ENCODE peak calls at places on chromosomes 2 and 18, in eight cellular contexts. T is fibroblast of lung, X is pancreas, J is psoas muscle, L is PC-9, Q is A549, Y is AG04450, W is dorsolateral prefrontal cortex. U is an unnamed sample.

GRCh38 chr2:239201531-239201876 is 199.3 kb downstream of the HDAC4 start:
- DNase-seq in T (no peak), Q (no peak), X (no peak), L (no peak), W (no peak), Y (no peak), J (peak), U (no peak)

GRCh38 chr2:79428745-79429144 is 84.1 kb upstream of the CTNNA2 start:
- DNase-seq in W (no peak), X (no peak), Q (no peak), J (no peak), T (no peak), Y (no peak), L (no peak), U (no peak)

GRCh38 chr2:183881978-183882377 is 716.4 kb upstream of the ZNF804A start:
- DNase-seq in T (no peak), Q (no peak), X (no peak), L (no peak), J (no peak), Y (no peak), W (no peak), U (no peak)

GRCh38 chr2:199431748-199432213 is 26.0 kb downstream of the SATB2 start:
- DNase-seq in T (peak), J (no peak), Q (no peak), Y (no peak), L (no peak), W (no peak), X (no peak), U (no peak)

GRCh38 chr2:157777425-157777824 is 98.7 kb downstream of the ACVR1 start:
- DNase-seq in Q (peak), Y (peak), J (peak), X (no peak), W (no peak), T (peak), L (no peak), U (peak)

GRCh38 chr2:176446718-176447414 is 177.6 kb downstream of the MTX2 start:
- DNase-seq in J (no peak), T (no peak), L (no peak), W (no peak), Y (no peak), X (no peak), Q (no peak), U (no peak)

GRCh38 chr2:216904974-216905373 is 45.1 kb upstream of the TNP1 start:
- DNase-seq in T (no peak), Q (no peak), Y (no peak), X (no peak), L (no peak), W (no peak), J (no peak), U (no peak)

GRCh38 chr2:29951561-29951960 is 30.2 kb upstream of the ALK start:
- DNase-seq in L (no peak), X (no peak), Q (no peak), J (no peak), W (no peak), Y (no peak), T (no peak), U (no peak)

GRCh38 chr2:25050128-25050527 is 8.3 kb downstream of the EFR3B start:
- DNase-seq in T (no peak), J (no peak), X (no peak), Q (no peak), Y (no peak), W (no peak), L (no peak), U (no peak)

GRCh38 chr2:74725287-74725686 is 71.2 kb downstream of the SEMA4F start:
- DNase-seq in Q (no peak), J (no peak), T (no peak), X (no peak), L (peak), Y (no peak), W (no peak), U (no peak)

GRCh38 chr2:238899386-238899785 is 51.5 kb downstream of the TWIST2 start:
- DNase-seq in Y (no peak), Q (no peak), W (no peak), X (no peak), T (no peak), L (no peak), J (no peak), U (no peak)

GRCh38 chr2:238370482-238371372 is 50.4 kb downstream of the TRAF3IP1 start:
- DNase-seq in W (no peak), Y (peak), L (no peak), J (peak), T (peak), Q (peak), X (peak), U (peak)

GRCh38 chr2:106193491-106193976 is 567 bp downstream of the UXS1 start:
- DNase-seq in L (no peak), J (peak), X (peak), Q (peak), W (peak), Y (no peak), T (no peak), U (peak)

GRCh38 chr2:184769686-184770085 is 171.4 kb downstream of the ZNF804A start:
- DNase-seq in L (no peak), X (no peak), T (no peak), Q (no peak), Y (no peak), J (no peak), W (no peak), U (no peak)

GRCh38 chr18:4510709-4511108 is 55.6 kb upstream of the DLGAP1 start:
- DNase-seq in T (peak), J (no peak), W (no peak), Y (no peak), X (no peak), L (no peak), Q (no peak), U (no peak)

GRCh38 chr2:60106836-60107529 is 446.5 kb downstream of the BCL11A start:
- DNase-seq in X (peak), L (no peak), T (no peak), J (no peak), Q (no peak), Y (no peak), W (no peak), U (no peak)

GRCh38 chr2:207311316-207312005 is 145.7 kb upstream of the KLF7 start:
- DNase-seq in J (peak), X (no peak), Y (peak), L (peak), Q (peak), T (peak), W (no peak), U (peak)

GRCh38 chr2:175275499-175275898 is 94.0 kb upstream of the ATP5MC3 start:
- DNase-seq in Q (no peak), L (no peak), Y (no peak), J (no peak), T (no peak), W (no peak), X (no peak), U (no peak)

DNA sequence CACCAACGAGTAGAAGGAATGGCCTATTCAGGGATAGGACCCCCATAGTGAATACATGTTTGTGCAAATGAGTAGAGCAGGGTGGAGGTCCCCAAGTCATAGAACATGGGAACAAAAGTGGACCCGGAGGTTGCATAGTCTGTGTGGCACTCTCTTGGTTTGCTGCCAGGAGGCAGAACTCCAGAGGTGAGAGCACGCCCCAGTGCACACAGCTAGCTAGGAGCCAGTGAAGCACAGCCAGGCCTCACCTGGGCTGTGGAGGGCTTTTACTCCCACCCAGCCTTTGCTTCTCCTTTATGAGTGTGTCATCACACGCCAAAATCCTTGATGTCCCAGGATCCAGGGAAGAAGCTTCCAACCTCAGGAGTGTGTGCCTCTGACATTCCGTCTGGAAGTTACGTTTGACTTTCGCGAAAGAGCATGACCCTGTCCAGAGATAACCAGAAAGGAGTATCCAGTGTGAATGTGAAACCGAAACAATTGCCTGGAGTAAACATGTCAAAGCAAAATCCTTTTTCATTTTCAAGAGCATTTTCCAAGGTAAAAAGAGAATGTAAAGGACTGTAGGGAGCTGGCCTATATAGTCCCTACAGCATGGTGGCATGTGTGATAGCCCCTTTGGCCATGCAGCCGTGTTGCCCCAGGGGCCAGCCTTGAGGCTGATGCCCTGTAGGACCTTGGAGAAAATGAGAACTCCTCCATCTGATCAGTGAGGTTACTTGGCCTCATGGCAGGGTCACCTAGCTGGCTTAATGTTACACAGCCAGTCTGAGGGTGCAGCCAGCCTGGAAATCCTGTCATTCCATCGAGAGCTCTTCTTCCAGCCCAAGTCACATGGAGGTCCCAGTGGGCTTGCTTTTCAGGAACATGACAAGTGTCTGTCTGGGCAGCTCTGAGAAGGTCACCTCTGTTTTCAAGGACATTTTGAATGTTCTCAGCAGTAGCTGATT is 8.8 kb downstream of the TRIB2 start:
- DNase-seq in J (no peak), X (no peak), Y (no peak), L (no peak), W (no peak), Q (no peak), T (no peak), U (no peak)
- H3K27ac ChIP-seq in J (no peak), X (no peak), Y (no peak), L (peak), W (peak), Q (no peak), T (peak), U (peak)

GRCh38 chr2:179239838-179240237 is 24.8 kb downstream of the SESTD1 start:
- DNase-seq in T (no peak), Y (no peak), L (no peak), Q (no peak), W (no peak), J (no peak), X (no peak), U (no peak)

GRCh38 chr2:179238027-179238426 is 26.6 kb downstream of the SESTD1 start:
- DNase-seq in T (no peak), L (no peak), X (no peak), Y (no peak), W (no peak), J (no peak), Q (no peak), U (no peak)

GRCh38 chr2:179239194-179239593 is 25.4 kb downstream of the SESTD1 start:
- DNase-seq in Q (no peak), W (no peak), X (no peak), J (no peak), L (peak), Y (no peak), T (no peak), U (peak)

GRCh38 chr2:179243046-179243445 is 21.6 kb downstream of the SESTD1 start:
- DNase-seq in X (no peak), L (peak), J (no peak), Q (no peak), W (no peak), T (no peak), Y (no peak), U (no peak)

DNA sequence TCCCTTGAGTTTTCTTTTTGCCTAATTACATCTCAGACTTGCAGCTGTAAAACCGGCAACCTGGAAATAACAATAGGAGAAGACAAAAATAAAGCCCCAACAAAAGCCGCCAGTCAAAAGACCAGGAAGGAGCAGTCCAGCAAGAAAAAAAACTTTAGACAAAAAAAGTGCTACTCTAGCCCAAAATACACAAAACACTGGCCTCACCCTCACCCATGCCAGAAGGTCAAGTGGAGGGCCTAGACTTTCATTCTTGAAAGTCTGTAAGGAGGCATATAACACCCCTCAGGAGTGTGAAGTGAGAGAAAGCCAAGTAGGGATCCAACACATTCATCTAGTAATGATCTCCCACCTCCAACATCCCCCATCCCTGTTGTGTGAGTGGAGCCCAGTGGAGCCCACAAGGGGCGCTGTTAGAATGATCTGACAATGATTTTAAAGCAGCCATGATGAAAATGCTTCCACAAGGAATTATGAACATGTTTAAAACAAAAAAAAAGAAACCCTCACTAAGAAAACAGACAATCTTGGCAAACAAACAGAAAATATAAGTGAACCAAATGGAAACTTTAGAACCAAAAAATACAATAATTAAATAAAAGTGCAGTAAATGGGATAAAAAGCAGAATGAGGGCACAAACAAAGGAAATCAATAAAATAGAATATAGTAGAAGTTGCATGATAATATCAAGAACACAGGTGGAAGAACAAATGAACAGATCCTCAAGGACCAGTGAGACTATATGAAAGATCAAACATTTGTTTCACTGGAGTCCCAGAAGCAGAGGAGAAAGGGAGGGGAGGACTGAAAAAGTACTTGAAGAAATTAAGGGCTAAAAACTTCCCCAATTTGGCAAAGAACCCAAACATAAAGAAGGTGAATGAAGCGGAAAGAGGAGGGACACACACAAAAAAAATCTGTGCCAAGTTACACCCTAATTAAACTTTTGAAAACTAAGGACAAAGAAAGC is 23.9 kb downstream of the SESTD1 start:
- DNase-seq in W (no peak), Q (no peak), T (no peak), Y (no peak), L (no peak), X (no peak), J (no peak), U (no peak)
- TF ChIP-seq CTCF in W (no peak), Q (no peak), T (no peak), Y (no peak), L (no peak), X (no peak), J (no peak), U (no peak)

GRCh38 chr18:27113358-27113757 is 71.8 kb downstream of the CHST9 start:
- DNase-seq in J (no peak), Q (no peak), X (no peak), Y (no peak), W (no peak), T (no peak), L (no peak), U (no peak)
- H3K27ac ChIP-seq in J (no peak), Q (no peak), X (no peak), Y (no peak), W (no peak), T (no peak), L (no peak), U (no peak)

DNA sequence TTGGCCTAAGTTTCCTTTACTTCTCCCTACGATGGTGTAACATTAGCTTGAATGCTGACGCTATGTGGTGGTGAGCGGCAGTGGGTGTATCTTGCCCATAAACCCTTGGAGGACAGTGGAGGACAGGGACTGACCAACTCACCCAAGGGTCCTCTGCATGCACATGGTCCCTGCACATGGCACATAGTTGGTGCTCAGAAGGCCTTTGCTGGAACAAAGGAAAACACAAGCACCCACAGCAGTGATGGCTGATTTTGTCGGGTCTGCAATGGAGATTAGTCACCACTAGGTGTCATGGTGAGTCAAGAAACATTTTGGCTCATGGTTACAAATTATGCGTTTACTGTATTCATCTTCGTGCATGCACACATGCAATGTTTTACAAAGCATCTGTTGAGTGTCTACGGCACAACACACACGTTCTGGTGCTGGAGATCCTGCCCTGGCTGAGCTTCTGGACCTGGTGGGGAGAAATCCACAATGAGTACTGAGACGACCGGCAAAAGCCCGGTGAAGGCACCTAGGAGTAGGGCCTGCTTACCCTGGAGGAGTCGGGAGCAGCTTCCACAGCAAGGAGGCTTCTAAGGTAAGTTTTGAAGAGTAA is 44.0 kb downstream of the PDCL3 start:
- DNase-seq in T (peak), Q (peak), Y (no peak), X (no peak), W (no peak), J (no peak), L (peak), U (peak)
- TF ChIP-seq CTCF in T (peak), Q (peak), Y (peak), X (peak), W (peak), J (peak), L (peak), U (peak)

GRCh38 chr18:79068299-79068945 is 772 bp upstream of the ATP9B start:
- DNase-seq in Q (no peak), T (peak), J (no peak), L (no peak), Y (no peak), W (no peak), X (no peak), U (no peak)
- H3K27ac ChIP-seq in Q (peak), T (peak), J (peak), L (peak), Y (peak), W (peak), X (peak), U (peak)

GRCh38 chr2:231900486-231900942 is 25.7 kb downstream of the NPPC start:
- DNase-seq in J (peak), X (peak), W (no peak), Y (peak), T (peak), Q (peak), L (peak), U (no peak)
- TF ChIP-seq CTCF in J (peak), X (peak), W (peak), Y (peak), T (peak), Q (peak), L (peak), U (peak)

GRCh38 chr18:56565059-56565458 is 73.3 kb downstream of the TXNL1 start:
- DNase-seq in T (no peak), Y (no peak), Q (no peak), L (no peak), W (no peak), J (no peak), X (no peak), U (no peak)

GRCh38 chr18:56568986-56569385 is 69.4 kb downstream of the TXNL1 start:
- DNase-seq in X (no peak), T (no peak), Q (no peak), W (no peak), Y (no peak), J (no peak), L (no peak), U (no peak)

GRCh38 chr18:56570971-56571370 is 67.4 kb downstream of the TXNL1 start:
- DNase-seq in J (no peak), Q (no peak), L (no peak), X (no peak), W (no peak), T (no peak), Y (no peak), U (no peak)

GRCh38 chr18:56565596-56566355 is 72.6 kb downstream of the TXNL1 start:
- DNase-seq in L (peak), X (no peak), Y (peak), T (peak), Q (no peak), J (no peak), W (no peak), U (peak)

DNA sequence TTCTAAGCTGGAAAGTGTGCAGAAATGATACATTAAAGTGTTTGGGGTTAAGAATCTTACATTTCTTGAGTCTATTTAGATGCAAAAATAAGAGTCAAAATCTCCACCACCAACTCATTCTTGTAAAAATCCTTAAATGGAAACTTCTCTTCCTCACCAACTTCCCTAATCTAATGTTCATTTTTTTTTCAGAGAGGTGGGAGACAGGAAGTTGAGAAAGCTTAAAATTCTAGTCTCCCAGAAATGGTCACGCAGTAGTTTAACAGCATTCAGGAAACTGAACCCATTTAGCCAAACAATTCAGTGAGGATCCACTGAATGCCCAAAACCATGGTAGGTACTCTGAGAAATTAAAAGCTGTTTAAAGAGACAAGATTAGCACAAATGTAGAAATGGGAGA is 69.0 kb downstream of the TXNL1 start:
- DNase-seq in Y (no peak), J (no peak), W (no peak), L (no peak), T (no peak), Q (no peak), X (no peak), U (no peak)
- H3K27ac ChIP-seq in Y (no peak), J (no peak), W (no peak), L (no peak), T (no peak), Q (no peak), X (no peak), U (no peak)

GRCh38 chr18:48667276-48668254 is 128.7 kb downstream of the CTIF start:
- DNase-seq in T (no peak), X (no peak), Q (no peak), W (peak), Y (no peak), L (peak), J (no peak), U (no peak)
- TF ChIP-seq CTCF in T (peak), X (no peak), Q (peak), W (peak), Y (peak), L (peak), J (peak), U (peak)

GRCh38 chr2:7057865-7058400 is 140.7 kb downstream of the RNF144A start:
- DNase-seq in X (no peak), Y (no peak), T (no peak), Q (no peak), W (no peak), J (no peak), L (no peak), U (no peak)

GRCh38 chr2:7048762-7049294 is 131.6 kb downstream of the RNF144A start:
- DNase-seq in W (no peak), L (no peak), Y (no peak), J (no peak), X (no peak), Q (no peak), T (no peak), U (no peak)

GRCh38 chr2:7052404-7052803 is 135.2 kb downstream of the RNF144A start:
- DNase-seq in L (no peak), W (no peak), T (no peak), J (no peak), Y (no peak), Q (no peak), X (no peak), U (no peak)

GRCh38 chr2:7053650-7054262 is 136.5 kb downstream of the RNF144A start:
- DNase-seq in X (peak), J (no peak), Q (no peak), L (no peak), Y (no peak), W (peak), T (no peak), U (no peak)
- H3K27ac ChIP-seq in X (peak), J (no peak), Q (no peak), L (no peak), Y (no peak), W (no peak), T (no peak), U (no peak)

U was measured in RWPE1.